ENCODE peak calls at places on chromosomes 3 and 15, in eight cellular contexts. L is NB4, J is uterus, U is A549, G is sigmoid colon, X is stomach, W is ovary, C is tibial nerve. V is an unnamed sample.

GRCh38 chr15:52523192-52523591 is 5.5 kb downstream of the MYO5A start:
- DNase-seq in U (no peak), C (no peak), J (no peak), W (no peak), X (no peak), G (no peak), L (no peak), V (peak)

GRCh38 chr15:88465633-88466219 is 1.5 kb downstream of the MRPL46 start:
- DNase-seq in G (no peak), J (no peak), W (no peak), X (no peak), U (peak), C (no peak), L (peak), V (no peak)

GRCh38 chr3:55579499-55579898 is 92.4 kb upstream of the WNT5A start:
- DNase-seq in W (no peak), C (no peak), X (no peak), L (no peak), G (peak), J (peak), U (no peak), V (no peak)

GRCh38 chr15:84604804-84605203 is 4.0 kb downstream of the ZSCAN2 start:
- DNase-seq in L (no peak), G (no peak), C (no peak), W (no peak), U (no peak), X (no peak), J (no peak), V (no peak)

GRCh38 chr15:71448688-71449114 is 333.4 kb downstream of the THSD4 start:
- DNase-seq in U (peak), C (no peak), W (peak), L (peak), J (peak), G (no peak), X (peak), V (no peak)

GRCh38 chr3:100928638-100929428 is 64.4 kb downstream of the ABI3BP start:
- DNase-seq in C (no peak), U (peak), G (no peak), L (no peak), W (no peak), X (no peak), J (no peak), V (no peak)

GRCh38 chr15:95208988-95209387 is 977.6 kb downstream of the MCTP2 start:
- DNase-seq in W (no peak), C (no peak), L (peak), X (no peak), U (no peak), J (no peak), G (no peak), V (no peak)

GRCh38 chr3:170585008-170585936 is 603 bp downstream of the SLC7A14 start:
- DNase-seq in C (no peak), U (no peak), G (no peak), X (no peak), W (no peak), J (no peak), L (no peak), V (no peak)

GRCh38 chr15:35753486-35753885 is 207.5 kb upstream of the DPH6 start:
- DNase-seq in W (no peak), U (no peak), C (no peak), X (no peak), J (no peak), L (no peak), G (no peak), V (peak)

GRCh38 chr3:122576174-122576940 is 1.1 kb upstream of the PARP15 start:
- DNase-seq in X (no peak), J (no peak), G (no peak), U (no peak), W (no peak), C (no peak), L (peak), V (no peak)
- TF ChIP-seq POLR2A in X (no peak), J (no peak), G (no peak), U (no peak), W (no peak), C (no peak), L (no peak), V (no peak)

GRCh38 chr15:100918690-100919480 is at the start of gene LRRK1:
- DNase-seq in C (no peak), X (no peak), W (peak), L (peak), J (no peak), U (peak), G (no peak), V (peak)
- TF ChIP-seq POLR2A in C (no peak), X (no peak), W (no peak), L (peak), J (no peak), U (peak), G (no peak), V (no peak)

DNA sequence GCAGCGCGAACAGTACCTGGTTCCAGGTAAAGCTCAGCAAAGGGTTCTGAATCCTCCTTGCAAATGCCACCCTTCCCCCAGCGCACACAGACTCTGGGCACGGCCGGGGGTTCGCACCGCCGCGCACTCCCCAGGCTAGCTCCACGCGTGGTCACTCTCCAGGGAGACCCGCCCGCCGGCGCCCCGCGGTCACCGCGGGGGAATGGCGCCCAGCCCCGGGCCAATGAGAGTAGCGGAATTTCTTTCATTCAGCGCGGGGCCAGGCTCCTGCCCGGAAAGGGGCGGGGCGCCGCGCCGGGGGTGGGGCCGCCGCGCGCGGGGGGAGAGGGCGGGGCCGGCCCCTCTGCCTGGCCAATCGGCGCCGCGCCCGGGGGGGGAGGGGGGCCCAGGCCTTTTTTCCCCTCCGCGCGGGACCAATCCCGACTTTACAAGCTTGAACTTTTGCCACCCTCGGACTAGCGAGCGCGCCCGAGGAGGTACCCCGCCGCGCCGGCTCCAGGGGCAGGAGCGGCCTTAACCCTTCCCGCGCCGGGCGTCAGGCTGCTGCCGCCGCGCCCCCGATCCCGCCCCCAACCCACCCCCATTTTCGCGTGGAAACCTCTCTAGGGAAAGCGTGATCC is 1.1 kb upstream of the SMAD6 start:
- DNase-seq in U (peak), L (peak), X (peak), C (peak), G (peak), J (peak), W (peak), V (peak)
- TF ChIP-seq POLR2A in U (peak), L (peak), X (no peak), C (no peak), G (no peak), J (no peak), W (no peak), V (peak)

GRCh38 chr3:42502429-42503250 is at the start of gene VIPR1:
- DNase-seq in J (peak), G (peak), W (no peak), L (peak), U (peak), C (no peak), X (peak), V (no peak)
- TF ChIP-seq POLR2A in J (no peak), G (no peak), W (no peak), L (no peak), U (no peak), C (no peak), X (no peak), V (no peak)

GRCh38 chr3:150409527-150410310 is 1.6 kb downstream of the TSC22D2 start:
- DNase-seq in L (peak), C (peak), J (peak), U (peak), X (peak), W (peak), G (peak), V (no peak)
- TF ChIP-seq POLR2A in L (peak), C (no peak), J (no peak), U (no peak), X (no peak), W (no peak), G (peak), V (no peak)

GRCh38 chr15:57510647-57511046 is 81.1 kb upstream of the MYZAP start:
- DNase-seq in L (no peak), U (no peak), J (no peak), C (no peak), W (no peak), G (no peak), X (peak), V (no peak)
- TF ChIP-seq POLR2A in L (no peak), U (no peak), J (no peak), C (no peak), W (no peak), G (no peak), X (no peak), V (no peak)